ENCODE peak calls at places on chromosome 14, in six cellular contexts. X is CD4-positive, CD25-positive, alpha-beta regulatory T cell; N is ovary; E is heart left ventricle; B is fibroblast of the aortic adventitia; P is lower lobe of right lung. G is an unnamed sample.

GRCh38 chr14:51319181-51319597 is 79.1 kb downstream of the TMX1 start:
- DNase-seq in X (no peak), N (no peak), E (no peak), B (peak), P (no peak), G (no peak)

GRCh38 chr14:100660498-100661339 is 66.0 kb upstream of the DLK1 start:
- DNase-seq in X (no peak), N (no peak), E (no peak), B (no peak), P (no peak), G (peak)

GRCh38 chr14:91693342-91693741 is 38.5 kb downstream of the CATSPERB start:
- DNase-seq in X (no peak), N (no peak), E (no peak), B (peak), P (no peak), G (peak)

GRCh38 chr14:87955501-87955900 is 37.5 kb downstream of the GALC start:
- DNase-seq in X (no peak), N (no peak), E (no peak), B (no peak), P (no peak), G (no peak)

GRCh38 chr14:81535399-81536124 is 1.9 kb upstream of the SEL1L start:
- DNase-seq in X (no peak), N (no peak), E (no peak), B (no peak), P (no peak), G (no peak)

GRCh38 chr14:99537399-99537798 is 56.2 kb downstream of the CCNK start:
- DNase-seq in X (no peak), N (peak), E (peak), B (peak), P (no peak), G (peak)

GRCh38 chr14:33435911-33436310 is 497.2 kb downstream of the NPAS3 start:
- DNase-seq in X (peak), N (no peak), E (no peak), B (peak), P (no peak), G (no peak)

GRCh38 chr14:53542692-53543091 is 389.6 kb upstream of the DDHD1 start:
- DNase-seq in X (no peak), N (peak), E (no peak), B (peak), P (no peak), G (no peak)

GRCh38 chr14:92513204-92513965 is at the start of gene RIN3:
- DNase-seq in X (peak), N (peak), E (peak), B (peak), P (peak), G (peak)

GRCh38 chr14:29037428-29037827 is 270.8 kb downstream of the FOXG1 start:
- DNase-seq in X (no peak), N (no peak), E (no peak), B (no peak), P (no peak), G (peak)

GRCh38 chr14:35897616-35898111 is 71.5 kb downstream of the BRMS1L start:
- DNase-seq in X (no peak), N (no peak), E (no peak), B (no peak), P (no peak), G (no peak)

GRCh38 chr14:91230363-91231035 is 14.0 kb downstream of the GPR68 start:
- DNase-seq in X (peak), N (no peak), E (no peak), B (peak), P (no peak), G (no peak)

GRCh38 chr14:91177073-91177796 is 63.4 kb downstream of the DGLUCY start:
- DNase-seq in X (peak), N (peak), E (peak), B (peak), P (peak), G (peak)

GRCh38 chr14:100580316-100581227 is 6.6 kb downstream of the BEGAIN start:
- DNase-seq in X (no peak), N (peak), E (no peak), B (no peak), P (peak), G (no peak)

GRCh38 chr14:67487332-67487731 is 1.2 kb downstream of the TMEM229B start:
- DNase-seq in X (no peak), N (no peak), E (no peak), B (no peak), P (no peak), G (no peak)

GRCh38 chr14:68208218-68208617 is 388.6 kb downstream of the RAD51B start:
- DNase-seq in X (no peak), N (no peak), E (no peak), B (peak), P (no peak), G (peak)

GRCh38 chr14:103727313-103728000 is 11.8 kb downstream of the ZFYVE21 start:
- DNase-seq in X (no peak), N (no peak), E (no peak), B (no peak), P (peak), G (no peak)

GRCh38 chr14:54225457-54225856 is 171.3 kb upstream of the CDKN3 start:
- DNase-seq in X (no peak), N (no peak), E (no peak), B (no peak), P (no peak), G (no peak)

GRCh38 chr14:36942522-36943245 is 229.7 kb downstream of the SLC25A21 start:
- DNase-seq in X (no peak), N (no peak), E (no peak), B (peak), P (no peak), G (peak)

GRCh38 chr14:81206115-81206514 is 14.6 kb downstream of the GTF2A1 start:
- DNase-seq in X (no peak), N (no peak), E (no peak), B (no peak), P (no peak), G (no peak)

GRCh38 chr14:45128963-45129629 is 5.2 kb downstream of the FKBP3 start:
- DNase-seq in X (no peak), N (no peak), E (no peak), B (no peak), P (no peak), G (no peak)

GRCh38 chr14:85131523-85131922 is 398.4 kb upstream of the FLRT2 start:
- DNase-seq in X (no peak), N (no peak), E (no peak), B (no peak), P (no peak), G (no peak)

GRCh38 chr14:77043177-77043983 is 14.9 kb upstream of the IRF2BPL start:
- DNase-seq in X (no peak), N (peak), E (peak), B (peak), P (no peak), G (peak)

GRCh38 chr14:77045570-77045890 is 17.0 kb upstream of the IRF2BPL start:
- DNase-seq in X (no peak), N (no peak), E (no peak), B (no peak), P (peak), G (no peak)

GRCh38 chr14:77046706-77047105 is 18.2 kb upstream of the IRF2BPL start:
- DNase-seq in X (no peak), N (no peak), E (no peak), B (peak), P (no peak), G (no peak)

GRCh38 chr14:77043984-77044485 is 15.5 kb upstream of the IRF2BPL start:
- DNase-seq in X (no peak), N (peak), E (no peak), B (no peak), P (no peak), G (no peak)

GRCh38 chr14:77044776-77045569 is 16.5 kb upstream of the IRF2BPL start:
- DNase-seq in X (no peak), N (peak), E (peak), B (peak), P (no peak), G (peak)
- H3K4me3 ChIP-seq in X (no peak), N (no peak), E (no peak), B (no peak), P (no peak), G (no peak)

DNA sequence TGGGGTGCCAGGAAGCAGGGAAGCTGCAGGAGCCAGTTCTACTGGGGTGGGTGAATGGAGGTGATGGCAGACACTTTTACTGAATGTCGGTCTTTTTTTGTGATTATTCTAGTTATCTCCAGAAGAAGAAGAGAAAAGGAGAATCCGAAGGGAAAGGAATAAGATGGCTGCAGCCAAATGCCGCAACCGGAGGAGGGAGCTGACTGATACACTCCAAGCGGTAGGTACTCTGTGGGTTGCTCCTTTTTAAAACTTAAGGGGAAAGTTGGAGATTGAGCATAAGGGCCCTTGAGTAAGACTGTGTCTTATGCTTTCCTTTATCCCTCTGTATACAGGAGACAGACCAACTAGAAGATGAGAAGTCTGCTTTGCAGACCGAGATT is 1.8 kb downstream of the FOS start:
- DNase-seq in X (no peak), N (no peak), E (no peak), B (peak), P (no peak), G (no peak)
- H3K4me3 ChIP-seq in X (peak), N (peak), E (peak), B (peak), P (peak), G (peak)

GRCh38 chr14:102019141-102019540 is 54.8 kb downstream of the DYNC1H1 start:
- DNase-seq in X (no peak), N (no peak), E (no peak), B (no peak), P (no peak), G (no peak)

GRCh38 chr14:102016420-102017090 is 52.2 kb downstream of the DYNC1H1 start:
- DNase-seq in X (no peak), N (no peak), E (no peak), B (no peak), P (no peak), G (no peak)

GRCh38 chr14:102018251-102018650 is 53.9 kb downstream of the DYNC1H1 start:
- DNase-seq in X (no peak), N (no peak), E (no peak), B (no peak), P (no peak), G (no peak)

GRCh38 chr14:102015771-102016170 is 51.4 kb downstream of the DYNC1H1 start:
- DNase-seq in X (no peak), N (no peak), E (no peak), B (no peak), P (no peak), G (no peak)

GRCh38 chr14:102020058-102020971 is 55.9 kb downstream of the DYNC1H1 start:
- DNase-seq in X (peak), N (no peak), E (no peak), B (peak), P (no peak), G (peak)
- H3K4me3 ChIP-seq in X (peak), N (no peak), E (no peak), B (no peak), P (no peak), G (no peak)

GRCh38 chr14:64645220-64645891 is 58.9 kb upstream of the PLEKHG3 start:
- DNase-seq in X (no peak), N (peak), E (no peak), B (peak), P (no peak), G (peak)

GRCh38 chr14:64646103-64646502 is 58.1 kb upstream of the PLEKHG3 start:
- DNase-seq in X (no peak), N (no peak), E (no peak), B (peak), P (no peak), G (peak)

GRCh38 chr14:64643709-64644108 is 60.5 kb upstream of the PLEKHG3 start:
- DNase-seq in X (no peak), N (no peak), E (no peak), B (no peak), P (no peak), G (no peak)

GRCh38 chr14:64641760-64642159 is 62.5 kb upstream of the PLEKHG3 start:
- DNase-seq in X (no peak), N (no peak), E (no peak), B (no peak), P (no peak), G (no peak)

GRCh38 chr14:64644629-64645028 is 59.6 kb upstream of the PLEKHG3 start:
- DNase-seq in X (no peak), N (no peak), E (no peak), B (no peak), P (no peak), G (no peak)
- H3K4me3 ChIP-seq in X (no peak), N (no peak), E (no peak), B (no peak), P (no peak), G (no peak)

DNA sequence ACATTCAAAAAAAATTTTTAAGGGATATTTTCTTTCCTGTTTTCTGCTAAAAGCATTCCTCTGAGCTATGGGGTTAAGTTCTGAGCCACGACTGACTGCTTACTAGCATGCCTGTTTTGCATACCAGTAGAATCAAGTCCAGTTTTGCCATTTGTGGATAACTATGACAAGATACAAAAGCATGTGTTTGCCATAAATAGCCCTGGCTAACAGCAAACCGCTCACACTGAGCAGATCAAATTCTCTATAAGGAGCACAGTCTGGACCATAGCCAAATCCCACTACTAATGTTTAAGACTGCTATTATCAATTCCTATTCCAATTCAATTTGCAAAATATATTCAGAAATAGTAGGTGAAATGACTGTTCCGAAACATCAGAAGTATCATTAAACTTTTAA is 3.2 kb downstream of the CFL2 start:
- DNase-seq in X (no peak), N (no peak), E (no peak), B (peak), P (no peak), G (peak)
- H3K4me3 ChIP-seq in X (no peak), N (no peak), E (peak), B (no peak), P (no peak), G (peak)

DNA sequence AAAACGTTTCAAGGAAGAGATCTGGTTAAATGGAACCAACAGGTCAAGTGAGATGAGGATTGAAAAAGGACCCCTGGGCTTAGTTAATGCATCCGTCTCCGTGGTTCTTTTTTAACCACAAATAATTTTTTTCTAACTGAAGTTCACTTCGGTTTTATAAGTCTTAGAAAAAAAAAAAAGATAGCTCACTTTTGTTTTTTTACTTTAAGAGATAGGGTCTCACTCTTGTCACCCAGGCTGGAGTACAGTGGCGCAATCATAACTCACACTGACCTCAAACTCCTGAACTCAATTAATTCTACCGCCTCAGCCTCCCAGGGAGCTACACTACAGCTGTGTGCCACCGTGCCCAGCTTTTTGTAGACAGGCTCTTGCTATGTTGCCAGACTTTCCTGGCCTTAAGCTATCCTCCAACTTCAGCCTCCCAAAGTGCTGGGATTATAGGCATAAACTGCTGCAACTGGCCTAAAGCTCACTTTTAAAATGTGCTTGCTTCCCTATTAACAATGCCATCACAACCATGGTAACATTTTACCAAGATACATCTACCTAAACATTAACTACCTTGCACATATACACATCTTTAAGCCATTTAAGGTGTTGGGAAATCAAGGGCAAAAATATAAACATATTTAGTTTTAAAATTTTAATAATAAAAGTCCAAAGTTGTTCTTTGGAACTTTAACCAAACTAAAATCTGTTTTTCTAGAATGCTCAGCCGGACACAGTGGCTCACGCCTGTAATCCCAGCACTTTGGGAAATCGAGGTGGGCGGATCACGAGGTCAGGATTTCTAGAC is 11.6 kb downstream of the HNRNPC start:
- DNase-seq in X (no peak), N (no peak), E (no peak), B (no peak), P (no peak), G (no peak)
- H3K4me3 ChIP-seq in X (peak), N (no peak), E (no peak), B (no peak), P (peak), G (no peak)

GRCh38 chr14:101878222-101879211 is 85.9 kb upstream of the DYNC1H1 start:
- DNase-seq in X (peak), N (no peak), E (no peak), B (no peak), P (no peak), G (no peak)
- H3K4me3 ChIP-seq in X (peak), N (no peak), E (no peak), B (no peak), P (no peak), G (no peak)

GRCh38 chr14:94486883-94487282 is 10.9 kb upstream of the SERPINA9 start:
- DNase-seq in X (no peak), N (no peak), E (no peak), B (no peak), P (no peak), G (no peak)
- H3K4me3 ChIP-seq in X (no peak), N (no peak), E (no peak), B (no peak), P (no peak), G (no peak)

GRCh38 chr14:73461478-73462077 is 3.2 kb upstream of the NUMB start:
- DNase-seq in X (no peak), N (no peak), E (no peak), B (no peak), P (no peak), G (no peak)
- H3K4me3 ChIP-seq in X (no peak), N (no peak), E (peak), B (peak), P (peak), G (no peak)

GRCh38 chr14:38211258-38211735 is 3.6 kb downstream of the SSTR1 start:
- DNase-seq in X (no peak), N (no peak), E (no peak), B (no peak), P (no peak), G (no peak)
- H3K4me3 ChIP-seq in X (no peak), N (peak), E (peak), B (peak), P (peak), G (peak)

G was measured in foreskin fibroblast.